ENCODE peak calls at places on chromosome 20, in seven cellular contexts. R is sigmoid colon, Q is hepatocyte, G is adipocyte, M is ovary, W is uterus, K is heart left ventricle. S is an unnamed sample.

GRCh38 chr20:2698912-2699311 is 6.3 kb downstream of the EBF4 start:
- DNase-seq in R (peak; percentile 48), Q (no peak), G (no peak), M (no peak), W (no peak), K (no peak), S (no peak)

GRCh38 chr20:6630494-6630893 is 137.0 kb upstream of the BMP2 start:
- DNase-seq in R (no peak), Q (no peak), G (no peak), M (no peak), W (no peak), K (no peak), S (peak; percentile 36)

GRCh38 chr20:61762886-61763739 is 302.6 kb downstream of the TAF4 start:
- DNase-seq in R (peak; percentile 53), Q (no peak), G (no peak), M (no peak), W (no peak), K (no peak), S (no peak)

GRCh38 chr20:2283706-2284423 is 11.9 kb upstream of the TGM3 start:
- DNase-seq in R (no peak), Q (peak; percentile 31), G (no peak), M (no peak), W (no peak), K (no peak), S (peak; percentile 53)

GRCh38 chr20:63248835-63249591 is 5.2 kb downstream of the NKAIN4 start:
- DNase-seq in R (no peak), Q (no peak), G (no peak), M (no peak), W (no peak), K (no peak), S (no peak)

GRCh38 chr20:37329481-37330165 is 16.3 kb upstream of the SRC start:
- DNase-seq in R (no peak), Q (no peak), G (no peak), M (no peak), W (no peak), K (no peak), S (no peak)

GRCh38 chr20:51574248-51575033 is 31.9 kb upstream of the NFATC2 start:
- DNase-seq in R (no peak), Q (no peak), G (no peak), M (no peak), W (no peak), K (no peak), S (no peak)

GRCh38 chr20:50260480-50261221 is 70.0 kb downstream of the CEBPB start:
- DNase-seq in R (no peak), Q (no peak), G (no peak), M (no peak), W (no peak), K (no peak), S (peak; percentile 82)

GRCh38 chr20:45235995-45236394 is 14.8 kb downstream of the SEMG2 start:
- DNase-seq in R (no peak), Q (no peak), G (no peak), M (no peak), W (no peak), K (no peak), S (no peak)

GRCh38 chr20:57451759-57452661 is 60.8 kb downstream of the RBM38 start:
- DNase-seq in R (peak; percentile 88), Q (no peak), G (no peak), M (no peak), W (no peak), K (no peak), S (no peak)
- H3K9me3 ChIP-seq in R (no peaks in the 10 kb centered on the region), Q (no peaks in the 10 kb centered on the region), G (no peaks in the 10 kb centered on the region), M (no peaks in the 10 kb centered on the region), W (no peaks in the 10 kb centered on the region), K (no peaks in the 10 kb centered on the region), S (no peaks in the 10 kb centered on the region)

GRCh38 chr20:11881453-11881852 is 36.2 kb upstream of the BTBD3 start:
- DNase-seq in R (no peak), Q (no peak), G (peak; percentile 9), M (no peak), W (no peak), K (no peak), S (no peak)
- H3K36me3 ChIP-seq in R (no peaks in the 10 kb centered on the region), Q (no peaks in the 10 kb centered on the region), G (no peaks in the 10 kb centered on the region), M (no peaks in the 10 kb centered on the region), W (no peaks in the 10 kb centered on the region), K (no peaks in the 10 kb centered on the region), S (no peaks in the 10 kb centered on the region)

GRCh38 chr20:39698706-39699211 is 736.6 kb downstream of the DHX35 start:
- DNase-seq in R (no peak), Q (no peak), G (no peak), M (no peak), W (no peak), K (no peak), S (no peak)
- H3K9me3 ChIP-seq in R (no peaks in the 10 kb centered on the region), Q (no peaks in the 10 kb centered on the region), G (no peaks in the 10 kb centered on the region), M (no peaks in the 10 kb centered on the region), W (no peaks in the 10 kb centered on the region), K (no peaks in the 10 kb centered on the region), S (no peaks in the 10 kb centered on the region)

GRCh38 chr20:41161886-41162285 is 24.5 kb downstream of the PLCG1 start:
- DNase-seq in R (no peak), Q (no peak), G (no peak), M (no peak), W (no peak), K (no peak), S (no peak)

GRCh38 chr20:41163821-41164220 is 26.5 kb downstream of the PLCG1 start:
- DNase-seq in R (no peak), Q (no peak), G (no peak), M (no peak), W (no peak), K (no peak), S (no peak)

GRCh38 chr20:41165001-41165882 is 27.9 kb downstream of the PLCG1 start:
- DNase-seq in R (peak; percentile 39), Q (no peak), G (no peak), M (no peak), W (no peak), K (no peak), S (no peak)

GRCh38 chr20:41160686-41161085 is 23.3 kb downstream of the PLCG1 start:
- DNase-seq in R (no peak), Q (no peak), G (no peak), M (no peak), W (no peak), K (no peak), S (no peak)

DNA sequence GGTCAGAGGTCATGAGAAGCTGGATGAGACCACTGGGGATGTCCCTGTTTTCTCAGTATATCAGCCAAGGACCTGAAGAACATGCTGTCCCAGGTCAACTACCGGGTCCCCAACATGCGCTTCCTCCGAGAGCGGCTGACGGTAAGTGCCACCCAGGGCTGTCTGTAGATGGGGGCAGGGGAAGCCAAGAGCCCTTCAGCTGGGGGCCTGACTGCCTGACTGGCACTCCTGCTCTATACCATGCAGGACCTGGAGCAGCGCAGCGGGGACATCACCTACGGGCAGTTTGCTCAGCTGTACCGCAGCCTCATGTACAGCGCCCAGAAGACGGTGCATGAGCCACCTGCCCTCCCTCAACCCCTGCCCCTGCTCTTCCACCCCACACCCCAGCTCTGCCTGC is 25.1 kb downstream of the PLCG1 start:
- DNase-seq in R (no peak), Q (no peak), G (no peak), M (no peak), W (no peak), K (no peak), S (no peak)
- H3K36me3 ChIP-seq in R (peaks cover 56% of the 10 kb centered on the region), Q (no peaks in the 10 kb centered on the region), G (peaks cover 62% of the 10 kb centered on the region), M (no peaks in the 10 kb centered on the region), W (no peaks in the 10 kb centered on the region), K (peaks cover 75% of the 10 kb centered on the region), S (peaks cover 57% of the 10 kb centered on the region)

GRCh38 chr20:59725476-59726119 is 121.3 kb downstream of the PHACTR3 start:
- DNase-seq in R (no peak), Q (no peak), G (no peak), M (no peak), W (no peak), K (no peak), S (peak; percentile 26)

GRCh38 chr20:59723607-59724456 is 119.5 kb downstream of the PHACTR3 start:
- DNase-seq in R (no peak), Q (no peak), G (no peak), M (no peak), W (no peak), K (no peak), S (peak; percentile 51)

GRCh38 chr20:59724457-59725366 is 120.4 kb downstream of the PHACTR3 start:
- DNase-seq in R (no peak), Q (no peak), G (no peak), M (no peak), W (no peak), K (no peak), S (no peak)

GRCh38 chr20:59728722-59729430 is 124.5 kb downstream of the PHACTR3 start:
- DNase-seq in R (no peak), Q (no peak), G (no peak), M (no peak), W (no peak), K (no peak), S (no peak)

DNA sequence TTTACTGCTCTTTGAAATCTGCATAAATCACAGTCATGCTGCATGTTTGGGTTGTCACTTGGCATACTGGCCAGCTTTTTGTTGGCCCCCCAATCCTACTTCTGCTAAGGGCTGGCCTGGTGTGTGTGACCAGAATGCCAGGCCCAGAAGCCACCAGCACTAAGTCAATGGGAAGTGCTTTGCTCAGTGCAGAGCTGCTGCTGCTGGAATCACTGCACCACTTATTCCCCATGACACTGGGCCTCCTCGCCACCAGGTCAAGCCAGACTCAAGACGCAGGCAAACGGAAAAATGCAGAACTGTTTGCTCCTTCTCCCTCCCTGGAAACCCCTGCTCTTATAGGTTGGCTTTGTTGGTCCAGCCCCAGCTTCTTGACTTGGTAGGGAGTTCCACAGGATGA is 121.9 kb downstream of the PHACTR3 start:
- DNase-seq in R (no peak), Q (no peak), G (no peak), M (no peak), W (no peak), K (no peak), S (no peak)
- H3K9me3 ChIP-seq in R (no peaks in the 10 kb centered on the region), Q (no peaks in the 10 kb centered on the region), G (no peaks in the 10 kb centered on the region), M (no peaks in the 10 kb centered on the region), W (no peaks in the 10 kb centered on the region), K (no peaks in the 10 kb centered on the region), S (no peaks in the 10 kb centered on the region)

GRCh38 chr20:3896853-3897252 is 7.7 kb downstream of the PANK2 start:
- DNase-seq in R (no peak), Q (no peak), G (no peak), M (no peak), W (no peak), K (no peak), S (no peak)

GRCh38 chr20:3898639-3899038 is 9.5 kb downstream of the PANK2 start:
- DNase-seq in R (no peak), Q (no peak), G (no peak), M (no peak), W (no peak), K (no peak), S (no peak)

GRCh38 chr20:3894796-3895195 is 5.6 kb downstream of the PANK2 start:
- DNase-seq in R (no peak), Q (no peak), G (no peak), M (no peak), W (no peak), K (no peak), S (no peak)

GRCh38 chr20:3900187-3900604 is 11.0 kb downstream of the PANK2 start:
- DNase-seq in R (no peak), Q (no peak), G (no peak), M (no peak), W (no peak), K (no peak), S (no peak)

DNA sequence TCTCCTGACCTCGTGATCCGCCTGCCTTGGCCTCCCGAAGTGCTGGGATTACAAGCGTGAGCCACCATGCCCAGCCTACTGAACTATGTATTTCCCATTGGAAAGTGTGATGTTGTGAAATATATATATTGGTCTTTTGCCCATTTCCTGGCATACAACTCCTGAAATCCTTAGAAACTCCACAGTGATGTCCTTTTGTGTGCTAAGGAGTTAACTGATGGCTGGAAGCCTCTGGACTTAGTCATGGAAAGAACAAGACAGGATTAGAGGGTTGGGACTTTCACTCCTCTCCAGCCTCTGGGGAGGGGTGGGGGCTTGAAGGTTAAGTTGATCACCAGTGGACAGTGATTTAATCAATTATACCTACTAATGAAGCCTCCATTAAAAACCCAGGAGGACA is 7.1 kb downstream of the PANK2 start:
- DNase-seq in R (peak; percentile 35), Q (no peak), G (peak; percentile 17), M (no peak), W (no peak), K (no peak), S (no peak)
- H3K36me3 ChIP-seq in R (no peaks in the 10 kb centered on the region), Q (no peaks in the 10 kb centered on the region), G (no peaks in the 10 kb centered on the region), M (no peaks in the 10 kb centered on the region), W (no peaks in the 10 kb centered on the region), K (no peaks in the 10 kb centered on the region), S (peaks cover 11% of the 10 kb centered on the region)

S was measured in MG63.